ENCODE peak calls at places on chromosomes 13 and 19, in six cellular contexts. G, B, J, L, K and Y are unnamed samples.
A peak's percentile ranks its signal among the peaks of the same experiment; 100 is the strongest.

GRCh38 chr19:50460161-50460765 is 16.0 kb upstream of the EMC10 start:
- DNase-seq in G (no peak), B (no peak), J (peak; percentile 28), L (no peak), K (peak; percentile 86), Y (peak; percentile 83)

GRCh38 chr13:41139296-41139966 is 6.8 kb upstream of the KBTBD6 start:
- DNase-seq in G (no peak), B (no peak), J (no peak), L (no peak), K (no peak), Y (no peak)

GRCh38 chr13:23723463-23723862 is 153.3 kb downstream of the TNFRSF19 start:
- DNase-seq in G (no peak), B (no peak), J (no peak), L (no peak), K (no peak), Y (no peak)

GRCh38 chr19:24029941-24030636 is 56.9 kb upstream of the ZNF254 start:
- DNase-seq in G (no peak), B (no peak), J (no peak), L (no peak), K (no peak), Y (no peak)

GRCh38 chr13:85406269-85406975 is 392.8 kb downstream of the SLITRK6 start:
- DNase-seq in G (no peak), B (no peak), J (no peak), L (no peak), K (no peak), Y (no peak)

GRCh38 chr13:25783480-25784081 is 268.2 kb downstream of the SHISA2 start:
- DNase-seq in G (no peak), B (no peak), J (no peak), L (peak; percentile 25), K (no peak), Y (no peak)

GRCh38 chr13:27493981-27494380 is 43.6 kb upstream of the MTIF3 start:
- DNase-seq in G (no peak), B (no peak), J (no peak), L (no peak), K (no peak), Y (no peak)

GRCh38 chr19:44696939-44697669 is 1.8 kb upstream of the CEACAM16 start:
- DNase-seq in G (no peak), B (no peak), J (no peak), L (no peak), K (no peak), Y (no peak)

GRCh38 chr19:3129112-3129511 is 6.7 kb upstream of the GNA15 start:
- DNase-seq in G (no peak), B (no peak), J (no peak), L (no peak), K (no peak), Y (no peak)

GRCh38 chr13:46149272-46150133 is 32.5 kb downstream of the LCP1 start:
- DNase-seq in G (no peak), B (no peak), J (no peak), L (no peak), K (no peak), Y (no peak)
- TF ChIP-seq POLR2A in G (no peak), B (no peak), J (no peak), L (no peak), K (no peak), Y (peak; percentile 56)

DNA sequence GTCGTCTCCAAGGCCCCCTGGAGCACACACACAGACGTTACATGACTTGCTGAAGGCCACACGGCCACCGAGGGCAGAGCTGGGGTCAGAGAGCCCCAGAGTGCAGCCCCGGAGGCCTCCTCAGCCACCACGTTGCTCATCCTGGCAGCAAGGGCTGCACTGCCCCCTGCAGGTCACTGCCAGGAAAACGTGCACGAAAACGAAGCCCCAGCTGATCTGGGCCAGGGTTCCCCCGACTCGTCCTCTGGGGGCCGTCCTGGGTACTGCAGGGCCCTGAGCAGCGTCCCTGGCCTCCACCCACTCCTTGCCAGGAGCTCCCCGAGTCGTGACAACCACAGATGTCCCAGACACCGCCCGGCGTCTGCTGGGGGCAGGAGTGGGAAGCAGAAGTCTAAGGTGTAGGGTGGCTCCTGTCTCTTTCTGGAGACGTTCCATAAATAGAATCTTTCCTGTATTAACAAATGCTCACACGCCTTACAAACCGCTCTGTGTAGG is 3.4 kb downstream of the TPGS1 start:
- DNase-seq in G (peak; percentile 94), B (peak; percentile 70), J (peak; percentile 80), L (peak; percentile 56), K (peak; percentile 54), Y (peak; percentile 86)
- TF ChIP-seq POLR2A in G (no peak), B (no peak), J (no peak), L (no peak), K (no peak), Y (no peak)

DNA sequence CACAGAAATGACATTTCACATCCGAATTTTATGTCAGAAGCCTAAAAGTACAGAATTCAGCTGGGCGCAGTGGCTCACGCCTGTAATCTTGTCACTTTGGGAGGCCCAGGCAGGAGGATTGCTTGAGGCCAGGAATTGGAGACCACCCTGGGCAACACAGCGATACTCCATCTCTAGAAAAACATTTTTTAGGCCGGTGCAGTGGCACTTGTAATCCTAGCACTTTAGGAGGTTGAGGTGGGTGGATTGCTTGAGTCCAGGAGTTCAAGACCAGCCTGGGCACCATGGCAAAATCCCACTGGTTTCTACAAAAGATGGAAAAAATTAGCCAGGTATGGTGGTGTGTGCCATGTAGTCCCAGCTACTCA is 15.3 kb downstream of the NOP53 start:
- DNase-seq in G (no peak), B (no peak), J (no peak), L (no peak), K (no peak), Y (no peak)
- TF ChIP-seq POLR2A in G (no peak), B (no peak), J (no peak), L (no peak), K (no peak), Y (peak; percentile 47)

DNA sequence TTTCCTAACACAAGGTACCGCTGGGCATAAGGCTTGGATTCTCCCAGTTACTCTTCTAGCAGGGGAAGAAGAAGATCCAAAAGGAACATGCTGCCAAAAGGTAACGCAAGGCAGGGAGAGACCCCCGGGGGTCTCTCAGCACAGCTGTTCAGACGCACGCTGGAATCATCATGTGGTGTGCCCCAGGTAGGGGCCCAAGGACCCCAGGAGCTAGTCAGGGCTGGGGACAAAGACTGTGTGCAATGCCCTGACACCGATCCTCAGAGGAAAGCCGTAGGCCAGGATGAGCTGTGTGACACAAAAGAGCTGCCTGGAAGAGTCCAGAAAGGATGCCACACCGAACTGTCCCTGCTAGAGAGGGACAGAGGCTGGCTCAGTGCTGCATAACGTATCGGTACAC is 22.3 kb upstream of the EPHX3 start:
- DNase-seq in G (no peak), B (no peak), J (no peak), L (no peak), K (no peak), Y (no peak)
- TF ChIP-seq POLR2A in G (no peak), B (no peak), J (no peak), L (no peak), K (no peak), Y (no peak)

GRCh38 chr19:6521718-6522646 is 8.8 kb upstream of the TNFSF9 start:
- DNase-seq in G (no peak), B (no peak), J (peak; percentile 87), L (no peak), K (no peak), Y (peak; percentile 72)
- TF ChIP-seq POLR2A in G (no peak), B (no peak), J (no peak), L (no peak), K (no peak), Y (peak; percentile 50)

GRCh38 chr13:48296528-48296927 is 7.0 kb upstream of the RB1 start:
- DNase-seq in G (no peak), B (no peak), J (no peak), L (no peak), K (no peak), Y (no peak)
- TF ChIP-seq POLR2A in G (no peak), B (no peak), J (no peak), L (no peak), K (no peak), Y (no peak)

GRCh38 chr19:49453013-49453756 is at the start of gene ALDH16A1:
- DNase-seq in G (peak; percentile 99), B (peak; percentile 99), J (peak; percentile 99), L (peak; percentile 98), K (peak; percentile 99), Y (peak; percentile 97)
- TF ChIP-seq POLR2A in G (no peak), B (peak; percentile 9), J (peak; percentile 88), L (peak; percentile 78), K (peak; percentile 85), Y (peak; percentile 96)

GRCh38 chr19:10079031-10079453 is 7.1 kb upstream of the SHFL start:
- DNase-seq in G (no peak), B (no peak), J (no peak), L (no peak), K (no peak), Y (no peak)
- TF ChIP-seq POLR2A in G (no peak), B (no peak), J (no peak), L (no peak), K (no peak), Y (no peak)